ENCODE peak calls at places on chromosomes 2 and 18, in four cellular contexts. G is Panc1; Z is stimulated activated naive B cell treated with anti-CD40 and anti-IgM and Interleukin-4, amounts not matched to agents 10 μg/mL and 1 μg/mL and 100 μg/mL, for 72 hours; M is Ammon's horn. Y is an unnamed sample.

GRCh38 chr2:164145093-164145987 is 409.5 kb upstream of the FIGN start:
- DNase-seq in M (no peak), G (no peak), Z (no peak), Y (no peak)

GRCh38 chr2:132760405-132760804 is 90.4 kb upstream of the LYPD1 start:
- DNase-seq in Z (no peak), M (no peak), G (no peak), Y (no peak)

GRCh38 chr2:96114903-96115581 is 1.3 kb downstream of the ADRA2B start:
- DNase-seq in G (no peak), M (no peak), Z (no peak), Y (no peak)

GRCh38 chr18:10661333-10661732 is 135.5 kb downstream of the NAPG start:
- DNase-seq in M (no peak), Z (no peak), G (no peak), Y (no peak)

GRCh38 chr2:191012845-191013616 is 940 bp downstream of the STAT1 start:
- DNase-seq in Z (no peak), M (no peak), G (no peak), Y (no peak)

GRCh38 chr18:74623047-74623816 is 25.6 kb downstream of the ZNF407 start:
- DNase-seq in M (no peak), G (no peak), Z (no peak), Y (no peak)

GRCh38 chr2:189440644-189440946 is 679 bp upstream of the WDR75 start:
- DNase-seq in M (no peak), G (no peak), Z (no peak), Y (no peak)

GRCh38 chr18:58761970-58762780 is 90.9 kb downstream of the MALT1 start:
- DNase-seq in G (no peak), M (no peak), Z (no peak), Y (no peak)

GRCh38 chr2:176251928-176252327 is 17.3 kb upstream of the MTX2 start:
- DNase-seq in M (no peak), Z (no peak), G (no peak), Y (no peak)

GRCh38 chr18:64929026-64929425 is 780.1 kb upstream of the LINC00305 start:
- DNase-seq in G (no peak), M (no peak), Z (no peak), Y (no peak)

GRCh38 chr2:68074050-68074449 is 11.2 kb upstream of the C1D start:
- DNase-seq in G (no peak), Z (no peak), M (no peak), Y (no peak)

GRCh38 chr2:213232649-213233437 is 51.4 kb upstream of the SPAG16 start:
- DNase-seq in Z (peak), G (no peak), M (no peak), Y (no peak)

GRCh38 chr18:9178557-9178956 is 42.0 kb downstream of the ANKRD12 start:
- DNase-seq in G (no peak), M (no peak), Z (no peak), Y (no peak)

GRCh38 chr18:32771169-32771751 is 1.6 kb downstream of the KLHL14 start:
- DNase-seq in G (no peak), Z (no peak), M (no peak), Y (no peak)

GRCh38 chr18:42545825-42546224 is 569.7 kb downstream of the RIT2 start:
- DNase-seq in G (peak), M (no peak), Z (no peak), Y (no peak)

GRCh38 chr2:158729873-158730620 is 65.1 kb upstream of the DAPL1 start:
- DNase-seq in M (peak), Z (no peak), G (no peak), Y (no peak)

GRCh38 chr2:188328419-188328818 is 36.7 kb downstream of the GULP1 start:
- DNase-seq in G (no peak), Z (no peak), M (no peak), Y (no peak)

GRCh38 chr2:202762546-202762945 is 109.0 kb downstream of the ICA1L start:
- DNase-seq in Z (no peak), M (no peak), G (no peak), Y (no peak)

GRCh38 chr2:28691774-28692281 is 59.8 kb upstream of the PPP1CB start:
- DNase-seq in G (no peak), M (no peak), Z (no peak), Y (no peak)

GRCh38 chr2:9897331-9897737 is 54.1 kb downstream of the TAF1B start:
- DNase-seq in Z (no peak), G (peak), M (peak), Y (no peak)

GRCh38 chr2:157312866-157313486 is 12.6 kb downstream of the ERMN start:
- DNase-seq in Z (no peak), M (no peak), G (no peak), Y (no peak)

GRCh38 chr2:10709290-10709939 is 12.0 kb upstream of the ATP6V1C2 start:
- DNase-seq in M (no peak), Z (no peak), G (no peak), Y (no peak)

Y was measured in GM12891.